ENCODE peak calls at places on chromosomes 16 and 17, in seven cellular contexts. One of them, this sample, is unnamed. For H3K4me1, the result is how much of the 10 kb centered on the place peaks cover.

GRCh38 chr16:14196539-14196938 is 125.4 kb downstream of the MRTFB start:
- DNase-seq in neural progenitor cell: no peak
- DNase-seq in tibial nerve: no peak
- DNase-seq in IMR-90: no peak
- DNase-seq in heart left ventricle: no peak
- DNase-seq in small intestine: no peak
- DNase-seq in heart right ventricle: no peak
- DNase-seq in this sample: no peak

GRCh38 chr17:4509402-4509801 is 10.7 kb downstream of the SPNS2 start:
- DNase-seq in neural progenitor cell: no peak
- DNase-seq in tibial nerve: no peak
- DNase-seq in IMR-90: no peak
- DNase-seq in heart left ventricle: no peak
- DNase-seq in small intestine: no peak
- DNase-seq in heart right ventricle: no peak
- DNase-seq in this sample: no peak

GRCh38 chr16:84138824-84139627 is 6.0 kb downstream of the HSDL1 start:
- DNase-seq in neural progenitor cell: peak
- DNase-seq in tibial nerve: no peak
- DNase-seq in IMR-90: peak
- DNase-seq in heart left ventricle: peak
- DNase-seq in small intestine: no peak
- DNase-seq in heart right ventricle: peak
- DNase-seq in this sample: no peak

GRCh38 chr17:15171433-15172047 is 93.6 kb downstream of the PMP22 start:
- DNase-seq in neural progenitor cell: peak
- DNase-seq in tibial nerve: peak
- DNase-seq in IMR-90: peak
- DNase-seq in heart left ventricle: peak
- DNase-seq in small intestine: peak
- DNase-seq in heart right ventricle: peak
- DNase-seq in this sample: peak

GRCh38 chr17:76268015-76268749 is 3.0 kb downstream of the UBALD2 start:
- DNase-seq in neural progenitor cell: no peak
- DNase-seq in tibial nerve: peak
- DNase-seq in IMR-90: peak
- DNase-seq in heart left ventricle: peak
- DNase-seq in small intestine: peak
- DNase-seq in heart right ventricle: peak
- DNase-seq in this sample: peak

GRCh38 chr16:5490499-5490898 is 392.9 kb upstream of the EEF2KMT start:
- DNase-seq in neural progenitor cell: peak
- DNase-seq in tibial nerve: no peak
- DNase-seq in IMR-90: no peak
- DNase-seq in heart left ventricle: no peak
- DNase-seq in small intestine: peak
- DNase-seq in heart right ventricle: peak
- DNase-seq in this sample: peak

GRCh38 chr17:35745246-35745645 is 7.8 kb downstream of the GAS2L2 start:
- DNase-seq in neural progenitor cell: no peak
- DNase-seq in tibial nerve: no peak
- DNase-seq in IMR-90: no peak
- DNase-seq in heart left ventricle: no peak
- DNase-seq in small intestine: no peak
- DNase-seq in heart right ventricle: no peak
- DNase-seq in this sample: no peak

GRCh38 chr16:48607056-48607825 is 2.7 kb downstream of the N4BP1 start:
- DNase-seq in neural progenitor cell: peak
- DNase-seq in tibial nerve: no peak
- DNase-seq in IMR-90: peak
- DNase-seq in heart left ventricle: no peak
- DNase-seq in small intestine: peak
- DNase-seq in heart right ventricle: no peak
- DNase-seq in this sample: peak

GRCh38 chr16:5851583-5851982 is 754.0 kb upstream of the EEF2KMT start:
- DNase-seq in neural progenitor cell: no peak
- DNase-seq in tibial nerve: no peak
- DNase-seq in IMR-90: no peak
- DNase-seq in heart left ventricle: no peak
- DNase-seq in small intestine: no peak
- DNase-seq in heart right ventricle: no peak
- DNase-seq in this sample: no peak

DNA sequence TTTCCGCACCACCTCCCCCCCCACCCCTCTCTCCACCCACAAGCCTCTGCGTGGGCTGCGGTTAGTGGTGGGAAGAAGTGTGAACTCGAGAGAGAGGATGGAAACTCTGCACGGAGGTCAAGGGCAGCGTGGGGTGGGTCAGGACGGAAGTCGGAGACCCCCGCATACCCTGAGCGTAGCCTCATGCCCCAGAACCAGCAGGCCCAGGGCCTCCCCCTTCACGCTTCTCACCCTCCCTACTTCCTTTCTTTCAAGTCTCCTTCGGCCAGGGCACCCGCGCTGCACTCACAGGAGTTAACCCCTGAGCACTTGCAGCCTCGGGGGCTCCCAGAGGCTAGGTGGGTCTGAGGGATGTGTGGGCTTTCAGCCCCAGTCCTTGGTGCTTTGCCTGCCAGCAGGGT is 9.2 kb downstream of the TBKBP1 start:
- DNase-seq in neural progenitor cell: no peak
- DNase-seq in tibial nerve: no peak
- DNase-seq in IMR-90: no peak
- DNase-seq in heart left ventricle: no peak
- DNase-seq in small intestine: no peak
- DNase-seq in heart right ventricle: no peak
- DNase-seq in this sample: peak
- H3K4me1 ChIP-seq in neural progenitor cell: under half
- H3K4me1 ChIP-seq in tibial nerve: half or more
- H3K4me1 ChIP-seq in IMR-90: under half
- H3K4me1 ChIP-seq in heart left ventricle: under half
- H3K4me1 ChIP-seq in small intestine: under half
- H3K4me1 ChIP-seq in heart right ventricle: under half
- H3K4me1 ChIP-seq in this sample: under half

GRCh38 chr17:6413073-6413472 is 21.8 kb downstream of the AIPL1 start:
- DNase-seq in neural progenitor cell: peak
- DNase-seq in tibial nerve: no peak
- DNase-seq in IMR-90: peak
- DNase-seq in heart left ventricle: no peak
- DNase-seq in small intestine: peak
- DNase-seq in heart right ventricle: no peak
- DNase-seq in this sample: no peak

GRCh38 chr17:6408271-6408670 is 26.6 kb downstream of the AIPL1 start:
- DNase-seq in neural progenitor cell: peak
- DNase-seq in tibial nerve: no peak
- DNase-seq in IMR-90: no peak
- DNase-seq in heart left ventricle: no peak
- DNase-seq in small intestine: no peak
- DNase-seq in heart right ventricle: no peak
- DNase-seq in this sample: no peak
- H3K4me1 ChIP-seq in neural progenitor cell: under half
- H3K4me1 ChIP-seq in tibial nerve: under half
- H3K4me1 ChIP-seq in IMR-90: under half
- H3K4me1 ChIP-seq in heart left ventricle: under half
- H3K4me1 ChIP-seq in small intestine: under half
- H3K4me1 ChIP-seq in heart right ventricle: under half
- H3K4me1 ChIP-seq in this sample: under half

DNA sequence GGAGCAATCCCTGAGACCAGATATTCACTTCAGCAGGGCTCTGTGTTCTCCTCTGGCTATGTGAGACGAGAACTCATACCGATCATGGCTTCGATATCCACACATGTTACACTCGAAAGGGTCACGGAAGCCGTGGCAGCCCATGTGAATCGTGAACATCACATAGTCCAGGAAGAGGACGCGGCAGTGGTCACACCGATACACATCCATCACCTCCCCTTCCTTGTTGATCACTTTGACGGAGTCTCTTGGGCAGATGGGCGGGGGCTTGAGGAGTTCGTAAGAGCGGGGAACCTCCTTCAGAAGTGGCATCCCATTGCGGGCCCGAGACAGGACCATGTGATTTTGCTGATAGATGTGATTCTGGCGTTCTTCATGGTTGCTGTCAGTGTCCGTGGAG is 28.0 kb downstream of the GRB7 start:
- DNase-seq in neural progenitor cell: no peak
- DNase-seq in tibial nerve: no peak
- DNase-seq in IMR-90: no peak
- DNase-seq in heart left ventricle: no peak
- DNase-seq in small intestine: no peak
- DNase-seq in heart right ventricle: no peak
- DNase-seq in this sample: no peak
- H3K4me1 ChIP-seq in neural progenitor cell: under half
- H3K4me1 ChIP-seq in tibial nerve: under half
- H3K4me1 ChIP-seq in IMR-90: under half
- H3K4me1 ChIP-seq in heart left ventricle: under half
- H3K4me1 ChIP-seq in small intestine: under half
- H3K4me1 ChIP-seq in heart right ventricle: under half
- H3K4me1 ChIP-seq in this sample: under half

GRCh38 chr16:88762941-88763340 is 22.1 kb downstream of the PIEZO1 start:
- DNase-seq in neural progenitor cell: no peak
- DNase-seq in tibial nerve: no peak
- DNase-seq in IMR-90: no peak
- DNase-seq in heart left ventricle: no peak
- DNase-seq in small intestine: no peak
- DNase-seq in heart right ventricle: no peak
- DNase-seq in this sample: no peak
- H3K4me1 ChIP-seq in neural progenitor cell: under half
- H3K4me1 ChIP-seq in tibial nerve: half or more
- H3K4me1 ChIP-seq in IMR-90: under half
- H3K4me1 ChIP-seq in heart left ventricle: under half
- H3K4me1 ChIP-seq in small intestine: under half
- H3K4me1 ChIP-seq in heart right ventricle: under half
- H3K4me1 ChIP-seq in this sample: under half

GRCh38 chr17:81034168-81034777 is 678 bp upstream of the BAIAP2 start:
- DNase-seq in neural progenitor cell: peak
- DNase-seq in tibial nerve: no peak
- DNase-seq in IMR-90: no peak
- DNase-seq in heart left ventricle: peak
- DNase-seq in small intestine: no peak
- DNase-seq in heart right ventricle: no peak
- DNase-seq in this sample: no peak

GRCh38 chr17:81034779-81035388 is at the start of gene BAIAP2:
- DNase-seq in neural progenitor cell: peak
- DNase-seq in tibial nerve: peak
- DNase-seq in IMR-90: peak
- DNase-seq in heart left ventricle: peak
- DNase-seq in small intestine: peak
- DNase-seq in heart right ventricle: peak
- DNase-seq in this sample: peak

GRCh38 chr17:81036128-81036891 is 1.4 kb downstream of the BAIAP2 start:
- DNase-seq in neural progenitor cell: no peak
- DNase-seq in tibial nerve: no peak
- DNase-seq in IMR-90: no peak
- DNase-seq in heart left ventricle: peak
- DNase-seq in small intestine: no peak
- DNase-seq in heart right ventricle: no peak
- DNase-seq in this sample: no peak

GRCh38 chr17:81037026-81037782 is 2.3 kb downstream of the BAIAP2 start:
- DNase-seq in neural progenitor cell: no peak
- DNase-seq in tibial nerve: no peak
- DNase-seq in IMR-90: no peak
- DNase-seq in heart left ventricle: peak
- DNase-seq in small intestine: peak
- DNase-seq in heart right ventricle: peak
- DNase-seq in this sample: no peak

DNA sequence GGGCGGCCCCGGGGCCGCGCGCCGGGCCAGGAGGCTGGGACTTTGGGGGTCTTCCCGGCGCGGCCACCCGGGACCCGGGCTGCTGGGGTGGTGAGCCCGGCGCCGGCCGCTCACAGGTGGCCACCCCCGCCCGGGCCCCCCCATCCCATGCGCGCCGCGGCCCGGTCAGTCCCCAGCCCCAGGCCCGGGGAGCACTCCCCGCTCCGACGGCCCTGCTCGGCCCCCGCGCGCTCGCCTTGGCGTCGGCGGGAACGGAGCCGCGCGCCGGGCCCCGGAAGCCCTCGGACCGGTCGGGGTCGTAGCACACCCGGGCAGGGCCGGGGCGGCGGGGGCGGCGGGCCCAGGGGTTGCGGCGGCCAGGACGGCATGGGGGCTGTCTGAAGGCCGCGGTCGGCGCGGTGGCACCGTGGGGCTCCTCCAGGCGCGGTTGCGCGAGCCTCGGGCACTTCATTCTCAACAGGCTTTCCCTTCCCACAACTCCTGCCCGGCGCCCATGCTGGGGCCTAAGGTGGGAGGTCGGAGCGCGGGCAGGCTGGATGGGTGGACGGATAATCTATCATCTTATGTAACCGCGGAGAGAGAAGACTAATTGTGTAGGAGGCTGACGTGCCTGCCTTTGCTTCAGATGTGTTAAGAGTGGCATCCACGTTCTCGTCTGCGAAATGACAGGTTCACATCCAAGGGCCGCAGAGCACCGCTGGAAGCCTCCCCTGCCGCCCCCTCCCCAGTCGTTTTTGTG is 607 bp downstream of the BAIAP2 start:
- DNase-seq in neural progenitor cell: peak
- DNase-seq in tibial nerve: no peak
- DNase-seq in IMR-90: no peak
- DNase-seq in heart left ventricle: peak
- DNase-seq in small intestine: no peak
- DNase-seq in heart right ventricle: no peak
- DNase-seq in this sample: no peak
- H3K4me1 ChIP-seq in neural progenitor cell: under half
- H3K4me1 ChIP-seq in tibial nerve: half or more
- H3K4me1 ChIP-seq in IMR-90: under half
- H3K4me1 ChIP-seq in heart left ventricle: under half
- H3K4me1 ChIP-seq in small intestine: under half
- H3K4me1 ChIP-seq in heart right ventricle: half or more
- H3K4me1 ChIP-seq in this sample: under half

DNA sequence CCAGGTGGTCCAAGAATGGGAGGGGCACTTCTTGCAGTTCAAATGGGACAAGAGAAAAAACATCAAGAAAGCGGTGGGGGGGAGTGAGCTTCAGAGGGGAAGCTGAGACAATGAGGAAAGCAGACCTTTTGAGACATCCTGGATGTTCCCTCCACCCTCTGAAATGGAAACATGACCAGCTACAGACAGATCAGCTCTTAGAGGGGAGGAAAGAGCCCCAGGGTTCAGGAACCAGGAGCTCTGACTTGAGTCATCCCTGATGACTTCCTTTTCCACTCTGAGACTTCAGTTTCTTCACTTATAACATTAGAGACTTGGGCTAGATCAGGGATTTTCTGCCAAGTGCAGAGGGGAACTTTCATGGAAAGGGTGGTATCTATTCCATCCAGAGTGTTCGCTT is 368.1 kb downstream of the SLC39A11 start:
- DNase-seq in neural progenitor cell: no peak
- DNase-seq in tibial nerve: no peak
- DNase-seq in IMR-90: peak
- DNase-seq in heart left ventricle: no peak
- DNase-seq in small intestine: no peak
- DNase-seq in heart right ventricle: no peak
- DNase-seq in this sample: no peak
- H3K4me1 ChIP-seq in neural progenitor cell: under half
- H3K4me1 ChIP-seq in tibial nerve: under half
- H3K4me1 ChIP-seq in IMR-90: under half
- H3K4me1 ChIP-seq in heart left ventricle: under half
- H3K4me1 ChIP-seq in small intestine: under half
- H3K4me1 ChIP-seq in heart right ventricle: under half
- H3K4me1 ChIP-seq in this sample: under half

This sample was measured in transverse colon.